ENCODE peak calls at places on chromosome 6, in eight cellular contexts. O, G, F, V, A, I, E and Y are unnamed samples.

GRCh38 chr6:117467876-117468275 is 14.6 kb upstream of the DCBLD1 start:
- DNase-seq in G (no peak), I (no peak), V (no peak), F (no peak), E (no peak), A (no peak), O (no peak), Y (no peak)

GRCh38 chr6:130836071-130836670 is 9.0 kb downstream of the SMLR1 start:
- DNase-seq in I (no peak), A (no peak), V (no peak), G (no peak), F (no peak), O (no peak), E (no peak), Y (no peak)

GRCh38 chr6:27145731-27146455 is 101.6 kb upstream of the PRSS16 start:
- DNase-seq in V (peak), G (peak), I (peak), E (peak), A (peak), O (peak), F (peak), Y (peak)

GRCh38 chr6:144758602-144759001 is 473.5 kb downstream of the UTRN start:
- DNase-seq in A (no peak), E (no peak), V (no peak), G (peak), F (no peak), I (peak), O (no peak), Y (no peak)

GRCh38 chr6:37663016-37663810 is 34.5 kb downstream of the MDGA1 start:
- DNase-seq in E (no peak), V (no peak), A (no peak), I (peak), O (no peak), G (peak), F (no peak), Y (no peak)

GRCh38 chr6:41695825-41696224 is 39.6 kb downstream of the TFEB start:
- DNase-seq in F (no peak), V (no peak), I (no peak), O (no peak), A (no peak), G (no peak), E (no peak), Y (no peak)

GRCh38 chr6:100796049-100796823 is 84.9 kb downstream of the ASCC3 start:
- DNase-seq in E (no peak), V (no peak), I (no peak), O (no peak), A (no peak), F (no peak), G (no peak), Y (no peak)

GRCh38 chr6:158278015-158278414 is 34.2 kb upstream of the TULP4 start:
- DNase-seq in E (no peak), F (no peak), O (no peak), V (no peak), G (no peak), A (no peak), I (no peak), Y (no peak)

GRCh38 chr6:15400572-15401004 is 154.7 kb downstream of the JARID2 start:
- DNase-seq in F (no peak), A (no peak), O (peak), G (no peak), V (peak), E (peak), I (no peak), Y (no peak)

GRCh38 chr6:101080597-101080996 is 199.5 kb upstream of the ASCC3 start:
- DNase-seq in G (peak), A (no peak), O (no peak), I (peak), E (no peak), F (no peak), V (no peak), Y (no peak)

GRCh38 chr6:3364391-3364790 is 92.5 kb downstream of the SLC22A23 start:
- DNase-seq in V (no peak), F (no peak), E (no peak), I (no peak), A (no peak), G (no peak), O (no peak), Y (no peak)

GRCh38 chr6:150541587-150541986 is 58.1 kb upstream of the PLEKHG1 start:
- DNase-seq in I (peak), F (no peak), V (no peak), E (no peak), A (no peak), O (no peak), G (no peak), Y (peak)

GRCh38 chr6:150333592-150333954 is 35.2 kb upstream of the IYD start:
- DNase-seq in E (no peak), V (no peak), F (no peak), G (no peak), O (no peak), I (no peak), A (no peak), Y (no peak)

GRCh38 chr6:97049254-97050004 is 124.9 kb downstream of the KLHL32 start:
- DNase-seq in F (no peak), O (no peak), E (no peak), G (peak), I (no peak), A (no peak), V (no peak), Y (no peak)

GRCh38 chr6:8063762-8064637 is at the start of gene BLOC1S5:
- DNase-seq in I (peak), O (peak), F (peak), G (peak), A (peak), E (peak), V (peak), Y (peak)
- TF ChIP-seq CTCF in I (no peak), O (peak), F (no peak), G (no peak), A (no peak), E (no peak), V (no peak), Y (no peak)

DNA sequence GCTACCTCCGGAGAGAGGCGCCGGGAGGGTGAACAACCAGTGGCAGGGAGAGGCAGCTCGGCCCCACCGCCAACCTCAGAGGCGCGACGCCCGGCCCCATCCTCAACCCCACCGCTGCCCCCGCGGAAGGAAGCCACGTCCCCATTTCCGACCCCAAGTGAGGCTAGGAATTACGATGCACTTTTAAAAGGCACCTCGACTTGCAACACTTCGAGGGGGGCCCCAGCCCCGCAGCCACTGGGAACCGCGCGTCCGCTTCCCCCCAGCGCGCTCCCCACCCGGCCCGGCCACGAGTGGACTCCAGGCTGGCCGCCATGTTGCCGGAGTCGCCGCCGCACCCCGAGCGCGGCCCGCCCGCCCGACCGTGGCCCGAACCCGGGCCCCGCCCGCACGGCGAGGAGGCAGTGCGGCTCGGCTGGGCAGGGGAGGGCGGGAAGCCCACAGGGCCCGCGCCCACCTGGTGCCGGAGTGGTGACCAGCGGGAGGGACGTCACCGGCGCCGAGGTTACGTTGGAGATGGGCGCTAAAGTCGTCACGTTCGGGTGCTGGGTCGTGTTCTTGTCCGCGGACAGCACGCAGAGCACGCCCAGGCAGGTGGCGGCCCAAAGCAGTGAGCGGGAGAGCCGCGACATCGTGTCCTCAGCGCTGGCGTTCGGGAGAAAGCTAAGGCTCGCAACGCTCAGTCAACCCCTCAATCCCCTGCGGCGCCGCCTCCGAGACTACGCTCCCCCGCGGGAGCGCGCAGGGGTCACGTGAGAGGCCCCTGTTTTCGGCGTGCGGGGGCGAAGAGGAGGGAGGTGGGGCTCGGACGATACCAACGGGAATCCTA is at the start of gene CD164:
- DNase-seq in F (peak), A (peak), I (peak), G (peak), V (peak), O (peak), E (peak), Y (peak)
- TF ChIP-seq CTCF in F (no peak), A (no peak), I (no peak), G (no peak), V (no peak), O (peak), E (no peak), Y (no peak)

GRCh38 chr6:67003844-67004243 is 1296.8 kb upstream of the EYS start:
- DNase-seq in F (no peak), A (no peak), I (no peak), G (no peak), O (no peak), E (no peak), V (no peak), Y (no peak)

GRCh38 chr6:67009818-67010217 is 1302.8 kb upstream of the EYS start:
- DNase-seq in O (no peak), E (no peak), F (no peak), G (no peak), I (no peak), V (no peak), A (no peak), Y (no peak)
- TF ChIP-seq CTCF in O (no peak), E (no peak), F (no peak), G (no peak), I (no peak), V (no peak), A (no peak), Y (no peak)

GRCh38 chr6:46221221-46221793 is 50.5 kb upstream of the ENPP5 start:
- DNase-seq in G (peak), I (peak), F (no peak), E (no peak), A (no peak), V (peak), O (no peak), Y (peak)
- TF ChIP-seq CTCF in G (peak), I (peak), F (peak), E (peak), A (no peak), V (peak), O (peak), Y (peak)

GRCh38 chr6:131920656-131921055 is 30.5 kb downstream of the CCN2 start:
- DNase-seq in O (no peak), E (no peak), A (no peak), V (no peak), G (no peak), F (no peak), I (no peak), Y (no peak)

GRCh38 chr6:131918650-131919355 is 32.4 kb downstream of the CCN2 start:
- DNase-seq in I (no peak), G (no peak), F (no peak), A (no peak), O (no peak), E (no peak), V (no peak), Y (no peak)

GRCh38 chr6:131917763-131918649 is 33.2 kb downstream of the CCN2 start:
- DNase-seq in O (no peak), I (no peak), F (no peak), E (no peak), G (no peak), V (no peak), A (no peak), Y (no peak)

GRCh38 chr6:131924881-131925474 is 26.2 kb downstream of the CCN2 start:
- DNase-seq in A (no peak), F (no peak), V (peak), G (peak), I (peak), E (no peak), O (no peak), Y (no peak)

GRCh38 chr6:131923356-131923755 is 27.8 kb downstream of the CCN2 start:
- DNase-seq in G (peak), I (peak), F (no peak), E (no peak), A (peak), O (peak), V (peak), Y (peak)
- TF ChIP-seq CTCF in G (peak), I (peak), F (peak), E (peak), A (no peak), O (peak), V (peak), Y (peak)